ENCODE peak calls at places on chromosome 17, in nine cellular contexts. X is AG08395; B is left lung; K is stimulated activated naive CD8-positive, alpha-beta T cell treated with anti-CD3 and anti-CD28 coated beads, Interleukin-15, Interleukin-2, amounts not matched to agents 100 U/mL and 50 U/mL, for 24 hours; H is OCI-M1; C is GM04504; Q is RWPE1; R is mammary epithelial cell; D is activated T-cell treated with anti-CD3 and anti-CD28 coated beads for 1 hour. P is an unnamed sample.

GRCh38 chr17:35801583-35802224 is 6.3 kb upstream of the MMP28 start:
- DNase-seq in Q (no peak), H (no peak), K (no peak), D (no peak), C (no peak), R (no peak), X (no peak), B (peak), P (peak)

GRCh38 chr17:65185686-65186382 is 48.7 kb downstream of the RGS9 start:
- DNase-seq in X (no peak), R (no peak), Q (no peak), B (no peak), H (no peak), K (no peak), C (no peak), D (no peak), P (no peak)

GRCh38 chr17:39634384-39634871 is 2.5 kb upstream of the STARD3 start:
- DNase-seq in Q (peak), D (no peak), K (no peak), B (no peak), X (peak), C (no peak), R (peak), H (peak), P (no peak)

GRCh38 chr17:17824780-17825614 is 11.8 kb downstream of the SREBF1 start:
- DNase-seq in K (no peak), D (no peak), R (no peak), C (no peak), H (peak), X (no peak), Q (no peak), B (no peak), P (peak)

GRCh38 chr17:78322858-78323455 is 36.9 kb downstream of the SOCS3 start:
- DNase-seq in K (no peak), H (no peak), B (no peak), D (no peak), Q (no peak), X (peak), C (no peak), R (no peak), P (peak)

GRCh38 chr17:17814162-17815061 is 22.4 kb downstream of the SREBF1 start:
- DNase-seq in C (no peak), R (no peak), D (no peak), Q (no peak), K (no peak), X (no peak), H (no peak), B (no peak), P (no peak)

GRCh38 chr17:49700956-49701355 is 6.8 kb downstream of the SLC35B1 start:
- DNase-seq in Q (no peak), B (no peak), C (no peak), R (no peak), H (no peak), X (no peak), K (no peak), D (no peak), P (no peak)

GRCh38 chr17:39617446-39618251 is 9.1 kb upstream of the PPP1R1B start:
- DNase-seq in B (peak), H (no peak), R (peak), X (peak), D (peak), C (no peak), Q (peak), K (peak), P (peak)

GRCh38 chr17:76408037-76408849 is 23.8 kb downstream of the SPHK1 start:
- DNase-seq in X (peak), B (peak), R (peak), D (peak), H (peak), C (no peak), Q (peak), K (peak), P (no peak)

GRCh38 chr17:21027031-21027430 is 15.8 kb downstream of the USP22 start:
- DNase-seq in D (no peak), B (no peak), X (no peak), R (no peak), K (no peak), Q (no peak), H (no peak), C (no peak), P (no peak)

GRCh38 chr17:15453246-15453645 is 14.2 kb downstream of the CDRT4 start:
- DNase-seq in Q (no peak), R (no peak), K (no peak), D (no peak), B (no peak), H (no peak), X (peak), C (no peak), P (no peak)

GRCh38 chr17:42387221-42387657 is 1.0 kb downstream of the STAT3 start:
- DNase-seq in D (no peak), C (no peak), X (peak), K (no peak), Q (peak), B (no peak), H (peak), R (peak), P (no peak)

GRCh38 chr17:46726106-46726670 is 92.3 kb downstream of the WNT3 start:
- DNase-seq in C (no peak), D (no peak), H (peak), R (no peak), B (no peak), K (no peak), X (no peak), Q (no peak), P (no peak)

GRCh38 chr17:5234645-5235576 is at the start of gene SCIMP:
- DNase-seq in D (no peak), K (no peak), R (no peak), X (no peak), C (no peak), Q (no peak), B (no peak), H (peak), P (peak)

GRCh38 chr17:39699818-39700147 is at the start of gene ERBB2:
- DNase-seq in D (no peak), H (no peak), X (peak), Q (peak), R (peak), C (peak), B (no peak), K (no peak), P (peak)

GRCh38 chr17:74444406-74444805 is 12.5 kb downstream of the GPRC5C start:
- DNase-seq in H (no peak), X (no peak), D (no peak), K (no peak), Q (no peak), B (peak), C (no peak), R (no peak), P (peak)

GRCh38 chr17:61856078-61856477 is 7.2 kb downstream of the BRIP1 start:
- DNase-seq in C (no peak), Q (no peak), K (no peak), B (no peak), D (no peak), X (no peak), H (no peak), R (no peak), P (no peak)

GRCh38 chr17:77592503-77592902 is 366.0 kb upstream of the TNRC6C start:
- DNase-seq in C (no peak), X (no peak), K (no peak), H (peak), D (no peak), Q (no peak), B (no peak), R (no peak), P (no peak)

GRCh38 chr17:21460358-21460757 is 84.2 kb downstream of the KCNJ12 start:
- DNase-seq in Q (no peak), B (no peak), H (no peak), D (no peak), C (no peak), K (no peak), X (no peak), R (no peak), P (no peak)

GRCh38 chr17:55926276-55926995 is 175.6 kb downstream of the PCTP start:
- DNase-seq in K (no peak), D (no peak), R (no peak), H (no peak), Q (no peak), B (no peak), X (no peak), C (no peak), P (no peak)

GRCh38 chr17:82097187-82097918 is 683 bp downstream of the FASN start:
- DNase-seq in X (peak), D (no peak), R (peak), H (peak), B (no peak), C (peak), Q (no peak), K (peak), P (no peak)